ENCODE peak calls at places on chromosomes 5 and 9, in five cellular contexts. F is effector memory CD8-positive, alpha-beta T cell; D is stimulated activated naive CD4-positive, alpha-beta T cell; U is NCI-H748 treated with DMSO at 0.1 percent for 48 hours; V is iPS DF 19.7. X is an unnamed sample.
A peak's percentile ranks its signal among the peaks of the same experiment; 100 is the strongest.

GRCh38 chr9:126611592-126612328 is 2.0 kb upstream of the LMX1B start:
- DNase-seq in F (peak; percentile 75), D (peak; percentile 39), U (peak; percentile 68), V (no peak), X (peak; percentile 26)

GRCh38 chr5:32848681-32849080 is 137.6 kb downstream of the NPR3 start:
- DNase-seq in F (no peak), D (no peak), U (no peak), V (no peak), X (no peak)

GRCh38 chr9:37936376-37936775 is 32.4 kb upstream of the SLC25A51 start:
- DNase-seq in F (no peak), D (no peak), U (no peak), V (no peak), X (no peak)

GRCh38 chr5:167573274-167574127 is 717.9 kb upstream of the WWC1 start:
- DNase-seq in F (no peak), D (no peak), U (peak; percentile 62), V (peak; percentile 83), X (no peak)

GRCh38 chr5:103264529-103264928 is 6.0 kb downstream of the MACIR start:
- DNase-seq in F (no peak), D (no peak), U (no peak), V (no peak), X (no peak)

GRCh38 chr9:36748322-36748899 is 175.7 kb downstream of the MELK start:
- DNase-seq in F (no peak), D (peak; percentile 8), U (no peak), V (no peak), X (no peak)

GRCh38 chr5:151924564-151925395 is at the start of gene GLRA1:
- DNase-seq in F (peak; percentile 52), D (peak; percentile 45), U (peak; percentile 13), V (no peak), X (peak; percentile 0)

GRCh38 chr5:172284275-172284971 is 859 bp upstream of the UBTD2 start:
- DNase-seq in F (no peak), D (no peak), U (no peak), V (no peak), X (no peak)

GRCh38 chr5:124655943-124656459 is 90.4 kb downstream of the ZNF608 start:
- DNase-seq in F (no peak), D (no peak), U (peak; percentile 99), V (no peak), X (no peak)

GRCh38 chr5:154713615-154714125 is 41.5 kb upstream of the LARP1 start:
- DNase-seq in F (no peak), D (no peak), U (no peak), V (no peak), X (no peak)

GRCh38 chr9:133787749-133788015 is 49.5 kb upstream of the SARDH start:
- DNase-seq in F (no peak), D (no peak), U (no peak), V (peak; percentile 2), X (no peak)

X was measured in hypothalamus.